ENCODE peak calls at places on chromosome 7, in seven cellular contexts. V is fibroblast of pulmonary artery, X is mucosa of descending colon, L is right atrium auricular region, Q is stomach, H is mesenchymal stem cell, P is heart right ventricle. E is an unnamed sample.

GRCh38 chr7:123616244-123616643 is 14.6 kb downstream of the ASB15 start:
- DNase-seq in V (no peak), X (no peak), L (no peak), Q (no peak), H (no peak), P (no peak), E (peak)

GRCh38 chr7:24923172-24923865 is 56.7 kb downstream of the OSBPL3 start:
- DNase-seq in V (no peak), X (no peak), L (no peak), Q (no peak), H (no peak), P (no peak), E (no peak)

GRCh38 chr7:18866359-18867036 is 250.9 kb downstream of the TWIST1 start:
- DNase-seq in V (peak), X (no peak), L (peak), Q (no peak), H (peak), P (no peak), E (peak)

GRCh38 chr7:57177856-57178767 is 45.9 kb upstream of the ZNF479 start:
- DNase-seq in V (no peak), X (no peak), L (no peak), Q (no peak), H (no peak), P (no peak), E (no peak)

GRCh38 chr7:47232751-47233412 is 349.0 kb downstream of the TNS3 start:
- DNase-seq in V (no peak), X (no peak), L (no peak), Q (no peak), H (peak), P (no peak), E (no peak)

GRCh38 chr7:13560441-13560840 is 429.0 kb downstream of the ETV1 start:
- DNase-seq in V (peak), X (no peak), L (no peak), Q (no peak), H (peak), P (no peak), E (peak)

GRCh38 chr7:112770051-112770450 is 20.1 kb downstream of the TMEM168 start:
- DNase-seq in V (no peak), X (no peak), L (no peak), Q (no peak), H (no peak), P (no peak), E (no peak)

GRCh38 chr7:104978460-104978859 is 35.5 kb upstream of the KMT2E start:
- DNase-seq in V (peak), X (no peak), L (no peak), Q (no peak), H (no peak), P (no peak), E (peak)

GRCh38 chr7:155162422-155162821 is 92.3 kb downstream of the HTR5A start:
- DNase-seq in V (no peak), X (no peak), L (no peak), Q (no peak), H (no peak), P (no peak), E (no peak)

GRCh38 chr7:28811990-28812389 is 146.1 kb downstream of the TRIL start:
- DNase-seq in V (peak), X (no peak), L (no peak), Q (no peak), H (no peak), P (no peak), E (peak)

GRCh38 chr7:23520582-23520981 is 11.2 kb downstream of the TRA2A start:
- DNase-seq in V (no peak), X (no peak), L (no peak), Q (no peak), H (no peak), P (no peak), E (no peak)

GRCh38 chr7:73740771-73741170 is 2.2 kb upstream of the ABHD11 start:
- DNase-seq in V (no peak), X (no peak), L (no peak), Q (no peak), H (no peak), P (no peak), E (no peak)

GRCh38 chr7:66575398-66575797 is 53.3 kb upstream of the KCTD7 start:
- DNase-seq in V (no peak), X (no peak), L (no peak), Q (no peak), H (no peak), P (no peak), E (no peak)

GRCh38 chr7:32890553-32891045 is 961 bp downstream of the KBTBD2 start:
- DNase-seq in V (peak), X (no peak), L (no peak), Q (no peak), H (peak), P (no peak), E (peak)

GRCh38 chr7:37342665-37343471 is 105.8 kb downstream of the ELMO1 start:
- DNase-seq in V (no peak), X (peak), L (no peak), Q (peak), H (no peak), P (no peak), E (no peak)

GRCh38 chr7:5479133-5479745 is 55.6 kb upstream of the TNRC18 start:
- DNase-seq in V (no peak), X (no peak), L (no peak), Q (no peak), H (peak), P (no peak), E (peak)

GRCh38 chr7:31875424-31875823 is 188.4 kb downstream of the PPP1R17 start:
- DNase-seq in V (peak), X (no peak), L (no peak), Q (no peak), H (no peak), P (no peak), E (no peak)

GRCh38 chr7:24979863-24980694 is at the start of gene OSBPL3:
- DNase-seq in V (peak), X (peak), L (peak), Q (peak), H (peak), P (peak), E (peak)

GRCh38 chr7:36002900-36003299 is 150.2 kb upstream of the EEPD1 start:
- DNase-seq in V (no peak), X (no peak), L (no peak), Q (no peak), H (no peak), P (no peak), E (no peak)

GRCh38 chr7:84022686-84023308 is 171.8 kb downstream of the SEMA3A start:
- DNase-seq in V (no peak), X (no peak), L (no peak), Q (peak), H (peak), P (no peak), E (no peak)

GRCh38 chr7:95736635-95737034 is 35.7 kb upstream of the DYNC1I1 start:
- DNase-seq in V (no peak), X (no peak), L (no peak), Q (no peak), H (no peak), P (peak), E (no peak)

DNA sequence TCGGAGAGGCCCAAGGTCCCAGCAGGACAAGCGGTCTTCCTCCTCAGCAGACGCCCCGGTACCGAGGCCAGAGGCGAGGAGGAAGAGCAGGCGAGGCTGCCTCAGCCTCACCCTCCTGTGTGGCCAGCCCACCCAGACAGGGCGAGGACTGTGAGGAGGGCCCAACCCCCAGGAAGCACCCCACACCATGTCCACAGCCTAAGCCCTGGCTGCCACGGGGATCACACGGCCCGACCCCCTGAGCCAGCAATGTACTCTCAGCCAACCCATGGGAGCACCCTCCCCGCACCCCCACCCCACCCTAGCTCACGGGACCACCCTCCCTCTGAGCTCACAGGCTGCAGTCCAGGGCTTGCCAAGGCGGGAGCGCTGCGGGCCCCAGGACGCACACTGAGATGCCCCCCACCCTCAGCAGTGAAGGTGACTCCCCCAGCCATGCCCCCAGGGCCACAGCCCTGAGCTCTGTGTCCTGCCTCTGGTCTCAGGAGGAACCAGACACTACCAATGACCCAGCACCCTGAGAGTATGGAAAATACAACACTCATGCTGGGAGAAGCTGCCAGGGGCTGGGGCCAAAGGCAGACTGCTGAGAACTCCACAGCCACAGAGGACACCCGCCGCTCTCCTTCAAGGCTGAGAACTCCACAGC is 93.6 kb downstream of the MAD1L1 start:
- DNase-seq in V (no peak), X (peak), L (no peak), Q (no peak), H (no peak), P (peak), E (no peak)
- H3K4me3 ChIP-seq in V (no peak), X (no peak), L (no peak), Q (no peak), H (no peak), P (no peak), E (no peak)

GRCh38 chr7:149104749-149105148 is 14.2 kb upstream of the ZNF786 start:
- DNase-seq in V (no peak), X (no peak), L (no peak), Q (no peak), H (no peak), P (no peak), E (no peak)

GRCh38 chr7:149103424-149103823 is 12.9 kb upstream of the ZNF786 start:
- DNase-seq in V (no peak), X (no peak), L (no peak), Q (no peak), H (no peak), P (no peak), E (no peak)

GRCh38 chr7:149109969-149110368 is 16.2 kb downstream of the ZNF425 start:
- DNase-seq in V (no peak), X (no peak), L (no peak), Q (no peak), H (no peak), P (no peak), E (no peak)

GRCh38 chr7:149099058-149099457 is 8.5 kb upstream of the ZNF786 start:
- DNase-seq in V (no peak), X (no peak), L (no peak), Q (no peak), H (no peak), P (no peak), E (no peak)

GRCh38 chr7:149104214-149104613 is 13.7 kb upstream of the ZNF786 start:
- DNase-seq in V (no peak), X (no peak), L (no peak), Q (no peak), H (no peak), P (no peak), E (no peak)
- H3K4me3 ChIP-seq in V (no peak), X (no peak), L (no peak), Q (no peak), H (no peak), P (no peak), E (no peak)

DNA sequence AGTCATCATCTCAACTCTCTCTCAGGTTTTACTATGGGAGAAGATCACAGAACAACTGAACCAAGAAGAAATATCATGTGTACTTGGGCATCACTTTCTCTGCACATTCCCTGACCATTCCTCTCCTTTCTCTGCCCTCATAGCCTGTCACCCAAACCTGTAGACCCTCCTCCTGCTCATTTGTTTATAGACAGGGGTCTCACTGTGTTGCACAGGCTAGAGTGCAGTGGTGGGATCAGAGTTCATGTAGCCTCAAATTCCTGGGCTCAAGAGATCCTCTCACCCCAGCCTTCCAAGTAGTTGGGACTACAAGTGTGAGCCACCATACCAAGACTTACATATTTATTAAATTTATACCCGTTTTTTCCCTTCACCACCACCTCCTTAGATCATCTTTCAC is 260.8 kb upstream of the SLC26A5 start:
- DNase-seq in V (no peak), X (no peak), L (no peak), Q (no peak), H (no peak), P (no peak), E (no peak)
- H3K4me3 ChIP-seq in V (no peak), X (no peak), L (no peak), Q (no peak), H (no peak), P (no peak), E (no peak)

GRCh38 chr7:150940446-150941102 is 37.5 kb downstream of the KCNH2 start:
- DNase-seq in V (no peak), X (no peak), L (no peak), Q (no peak), H (no peak), P (no peak), E (no peak)
- H3K4me3 ChIP-seq in V (no peak), X (no peak), L (no peak), Q (no peak), H (no peak), P (no peak), E (no peak)

GRCh38 chr7:21543528-21544302 is 876 bp downstream of the DNAH11 start:
- DNase-seq in V (peak), X (no peak), L (no peak), Q (no peak), H (peak), P (peak), E (peak)
- H3K4me3 ChIP-seq in V (peak), X (no peak), L (peak), Q (peak), H (peak), P (peak), E (peak)

GRCh38 chr7:100373261-100373831 is at the start of gene PILRA:
- DNase-seq in V (peak), X (no peak), L (no peak), Q (no peak), H (peak), P (no peak), E (peak)
- H3K4me3 ChIP-seq in V (no peak), X (no peak), L (no peak), Q (peak), H (no peak), P (no peak), E (no peak)

GRCh38 chr7:45028138-45028919 is 28.3 kb downstream of the CCM2 start:
- DNase-seq in V (no peak), X (no peak), L (no peak), Q (no peak), H (no peak), P (no peak), E (no peak)
- H3K4me3 ChIP-seq in V (no peak), X (no peak), L (no peak), Q (peak), H (no peak), P (no peak), E (no peak)

GRCh38 chr7:70596575-70596891 is 535.4 kb upstream of the GALNT17 start:
- DNase-seq in V (no peak), X (no peak), L (no peak), Q (no peak), H (no peak), P (no peak), E (no peak)
- H3K4me3 ChIP-seq in V (no peak), X (no peak), L (no peak), Q (peak), H (peak), P (peak), E (no peak)

GRCh38 chr7:2732959-2733584 is 45.1 kb downstream of the AMZ1 start:
- DNase-seq in V (peak), X (peak), L (peak), Q (peak), H (peak), P (peak), E (peak)
- H3K4me3 ChIP-seq in V (no peak), X (no peak), L (no peak), Q (no peak), H (no peak), P (no peak), E (no peak)